ENCODE peak calls at places on chromosomes 7 and 10, in five cellular contexts. One of them, this sample, is unnamed.

GRCh38 chr10:99983280-99983988 is 26.3 kb downstream of the DNMBP start:
- DNase-seq in bronchial epithelial cell: peak
- DNase-seq in foreskin fibroblast: peak
- DNase-seq in aorta: no peak
- DNase-seq in astrocyte of the cerebellum: no peak
- DNase-seq in this sample: peak

GRCh38 chr7:19698331-19698730 is 10.5 kb downstream of the POLR1F start:
- DNase-seq in bronchial epithelial cell: no peak
- DNase-seq in foreskin fibroblast: peak
- DNase-seq in aorta: no peak
- DNase-seq in astrocyte of the cerebellum: no peak
- DNase-seq in this sample: no peak

GRCh38 chr10:23918090-23918704 is 290.7 kb upstream of the KIAA1217 start:
- DNase-seq in bronchial epithelial cell: peak
- DNase-seq in foreskin fibroblast: no peak
- DNase-seq in aorta: no peak
- DNase-seq in astrocyte of the cerebellum: no peak
- DNase-seq in this sample: no peak

GRCh38 chr7:40530292-40530691 is 395.5 kb downstream of the SUGCT start:
- DNase-seq in bronchial epithelial cell: no peak
- DNase-seq in foreskin fibroblast: peak
- DNase-seq in aorta: no peak
- DNase-seq in astrocyte of the cerebellum: peak
- DNase-seq in this sample: no peak

GRCh38 chr7:154644366-154644765 is 358.6 kb downstream of the PAXIP1 start:
- DNase-seq in bronchial epithelial cell: no peak
- DNase-seq in foreskin fibroblast: no peak
- DNase-seq in aorta: no peak
- DNase-seq in astrocyte of the cerebellum: no peak
- DNase-seq in this sample: no peak

GRCh38 chr7:99120916-99121315 is 23.0 kb downstream of the SMURF1 start:
- DNase-seq in bronchial epithelial cell: no peak
- DNase-seq in foreskin fibroblast: no peak
- DNase-seq in aorta: no peak
- DNase-seq in astrocyte of the cerebellum: no peak
- DNase-seq in this sample: no peak

GRCh38 chr10:44292390-44293002 is 92.4 kb downstream of the CXCL12 start:
- DNase-seq in bronchial epithelial cell: no peak
- DNase-seq in foreskin fibroblast: no peak
- DNase-seq in aorta: no peak
- DNase-seq in astrocyte of the cerebellum: no peak
- DNase-seq in this sample: no peak

GRCh38 chr10:3774814-3775670 is 10.0 kb downstream of the KLF6 start:
- DNase-seq in bronchial epithelial cell: peak
- DNase-seq in foreskin fibroblast: peak
- DNase-seq in aorta: peak
- DNase-seq in astrocyte of the cerebellum: peak
- DNase-seq in this sample: peak

GRCh38 chr10:48548531-48549135 is 56.2 kb downstream of the ARHGAP22 start:
- DNase-seq in bronchial epithelial cell: no peak
- DNase-seq in foreskin fibroblast: no peak
- DNase-seq in aorta: no peak
- DNase-seq in astrocyte of the cerebellum: no peak
- DNase-seq in this sample: no peak

GRCh38 chr10:97686301-97686961 is 610 bp downstream of the AVPI1 start:
- DNase-seq in bronchial epithelial cell: peak
- DNase-seq in foreskin fibroblast: no peak
- DNase-seq in aorta: peak
- DNase-seq in astrocyte of the cerebellum: no peak
- DNase-seq in this sample: no peak

GRCh38 chr7:157796846-157797245 is 460.0 kb downstream of the DNAJB6 start:
- DNase-seq in bronchial epithelial cell: no peak
- DNase-seq in foreskin fibroblast: no peak
- DNase-seq in aorta: no peak
- DNase-seq in astrocyte of the cerebellum: no peak
- DNase-seq in this sample: no peak

GRCh38 chr10:91756286-91756685 is 41.9 kb upstream of the TNKS2 start:
- DNase-seq in bronchial epithelial cell: peak
- DNase-seq in foreskin fibroblast: peak
- DNase-seq in aorta: no peak
- DNase-seq in astrocyte of the cerebellum: peak
- DNase-seq in this sample: peak

GRCh38 chr7:69452797-69453196 is 145.5 kb upstream of the AUTS2 start:
- DNase-seq in bronchial epithelial cell: no peak
- DNase-seq in foreskin fibroblast: no peak
- DNase-seq in aorta: no peak
- DNase-seq in astrocyte of the cerebellum: no peak
- DNase-seq in this sample: no peak

GRCh38 chr10:81866753-81867152 is 8.2 kb upstream of the NRG3 start:
- DNase-seq in bronchial epithelial cell: no peak
- DNase-seq in foreskin fibroblast: no peak
- DNase-seq in aorta: no peak
- DNase-seq in astrocyte of the cerebellum: no peak
- DNase-seq in this sample: no peak

GRCh38 chr10:71829171-71829570 is 21.9 kb downstream of the PSAP start:
- DNase-seq in bronchial epithelial cell: no peak
- DNase-seq in foreskin fibroblast: peak
- DNase-seq in aorta: peak
- DNase-seq in astrocyte of the cerebellum: no peak
- DNase-seq in this sample: no peak

GRCh38 chr10:103765168-103765567 is 90.2 kb downstream of the SH3PXD2A start:
- DNase-seq in bronchial epithelial cell: peak
- DNase-seq in foreskin fibroblast: peak
- DNase-seq in aorta: no peak
- DNase-seq in astrocyte of the cerebellum: no peak
- DNase-seq in this sample: peak

GRCh38 chr10:129341131-129341530 is 125.9 kb upstream of the MGMT start:
- DNase-seq in bronchial epithelial cell: no peak
- DNase-seq in foreskin fibroblast: no peak
- DNase-seq in aorta: no peak
- DNase-seq in astrocyte of the cerebellum: no peak
- DNase-seq in this sample: no peak

GRCh38 chr10:22900841-22901601 is 26.8 kb upstream of the ARMC3 start:
- DNase-seq in bronchial epithelial cell: no peak
- DNase-seq in foreskin fibroblast: no peak
- DNase-seq in aorta: no peak
- DNase-seq in astrocyte of the cerebellum: no peak
- DNase-seq in this sample: no peak

GRCh38 chr10:75770634-75771081 is 339.2 kb downstream of the LRMDA start:
- DNase-seq in bronchial epithelial cell: peak
- DNase-seq in foreskin fibroblast: peak
- DNase-seq in aorta: no peak
- DNase-seq in astrocyte of the cerebellum: no peak
- DNase-seq in this sample: peak

GRCh38 chr10:29608476-29609301 is 26.1 kb downstream of the SVIL start:
- DNase-seq in bronchial epithelial cell: no peak
- DNase-seq in foreskin fibroblast: no peak
- DNase-seq in aorta: no peak
- DNase-seq in astrocyte of the cerebellum: no peak
- DNase-seq in this sample: no peak

GRCh38 chr7:23971031-23971430 is 261.0 kb downstream of the STK31 start:
- DNase-seq in bronchial epithelial cell: no peak
- DNase-seq in foreskin fibroblast: peak
- DNase-seq in aorta: no peak
- DNase-seq in astrocyte of the cerebellum: no peak
- DNase-seq in this sample: no peak

GRCh38 chr7:63093481-63093880 is 905.2 kb upstream of the ZNF722 start:
- DNase-seq in bronchial epithelial cell: no peak
- DNase-seq in foreskin fibroblast: no peak
- DNase-seq in aorta: no peak
- DNase-seq in astrocyte of the cerebellum: no peak
- DNase-seq in this sample: no peak

GRCh38 chr10:119304541-119304940 is 97.2 kb downstream of the GRK5 start:
- DNase-seq in bronchial epithelial cell: no peak
- DNase-seq in foreskin fibroblast: no peak
- DNase-seq in aorta: no peak
- DNase-seq in astrocyte of the cerebellum: no peak
- DNase-seq in this sample: no peak

GRCh38 chr10:126906704-126907422 is 1.6 kb downstream of the DOCK1 start:
- DNase-seq in bronchial epithelial cell: no peak
- DNase-seq in foreskin fibroblast: no peak
- DNase-seq in aorta: peak
- DNase-seq in astrocyte of the cerebellum: no peak
- DNase-seq in this sample: no peak

GRCh38 chr10:126904807-126905686 is at the start of gene DOCK1:
- DNase-seq in bronchial epithelial cell: peak
- DNase-seq in foreskin fibroblast: peak
- DNase-seq in aorta: peak
- DNase-seq in astrocyte of the cerebellum: peak
- DNase-seq in this sample: peak

GRCh38 chr10:126904493-126904806 is 778 bp upstream of the DOCK1 start:
- DNase-seq in bronchial epithelial cell: no peak
- DNase-seq in foreskin fibroblast: peak
- DNase-seq in aorta: no peak
- DNase-seq in astrocyte of the cerebellum: no peak
- DNase-seq in this sample: no peak

GRCh38 chr10:126907423-126907970 is 2.3 kb downstream of the DOCK1 start:
- DNase-seq in bronchial epithelial cell: no peak
- DNase-seq in foreskin fibroblast: no peak
- DNase-seq in aorta: peak
- DNase-seq in astrocyte of the cerebellum: no peak
- DNase-seq in this sample: no peak

DNA sequence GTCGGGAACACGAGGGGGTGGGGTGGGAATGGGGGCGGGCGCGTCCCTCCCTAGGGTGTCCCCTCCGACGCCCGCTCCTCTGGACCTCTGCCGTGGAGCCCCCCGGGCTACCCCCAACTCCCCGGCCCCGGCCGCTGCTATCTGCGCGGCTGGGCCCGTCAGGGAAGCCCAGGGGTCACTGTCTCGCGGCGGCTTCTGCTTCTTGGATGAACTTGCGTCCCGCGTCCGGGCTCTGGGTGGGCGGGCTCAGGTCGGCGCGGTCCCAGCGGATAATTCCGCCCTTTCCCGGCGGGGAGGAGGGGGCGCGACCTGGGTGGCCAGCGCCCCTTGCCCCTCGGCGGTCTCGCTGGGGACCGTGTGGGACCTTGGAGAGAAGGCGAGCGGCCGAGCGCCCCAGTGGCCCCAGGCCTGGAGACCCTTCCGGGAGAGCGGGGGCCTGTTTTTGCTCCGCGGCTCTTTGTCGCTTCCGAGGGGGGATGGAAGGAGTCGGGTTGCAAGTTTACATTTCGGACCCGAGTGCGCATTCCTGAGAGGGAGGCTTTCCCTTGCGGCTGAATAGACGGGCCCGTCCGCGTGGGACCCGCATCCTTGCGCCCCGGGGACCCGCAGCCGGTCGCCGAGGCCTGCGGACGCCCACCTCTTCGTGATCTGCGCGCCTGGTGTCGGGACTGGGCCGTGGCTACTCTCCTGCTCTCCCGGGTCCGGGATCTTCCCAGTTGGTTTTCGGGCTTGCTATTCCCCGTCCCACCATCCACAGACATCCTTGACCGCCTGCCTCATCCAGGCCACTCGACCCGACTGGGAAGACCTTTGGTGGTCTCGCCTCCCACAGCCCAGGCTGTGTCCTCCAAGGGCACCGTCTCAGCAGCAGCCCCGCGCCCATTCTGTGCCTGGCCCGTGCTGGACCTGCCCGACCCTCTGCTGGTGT is 812 bp downstream of the DOCK1 start:
- DNase-seq in bronchial epithelial cell: no peak
- DNase-seq in foreskin fibroblast: peak
- DNase-seq in aorta: peak
- DNase-seq in astrocyte of the cerebellum: no peak
- DNase-seq in this sample: no peak
- H3K4me3 ChIP-seq in bronchial epithelial cell: peak
- H3K4me3 ChIP-seq in foreskin fibroblast: peak
- H3K4me3 ChIP-seq in aorta: peak
- H3K4me3 ChIP-seq in astrocyte of the cerebellum: peak
- H3K4me3 ChIP-seq in this sample: peak

GRCh38 chr10:124721295-124722052 is 22.7 kb downstream of the FAM53B start:
- DNase-seq in bronchial epithelial cell: peak
- DNase-seq in foreskin fibroblast: no peak
- DNase-seq in aorta: peak
- DNase-seq in astrocyte of the cerebellum: no peak
- DNase-seq in this sample: peak

GRCh38 chr10:124717358-124717757 is 26.8 kb downstream of the FAM53B start:
- DNase-seq in bronchial epithelial cell: no peak
- DNase-seq in foreskin fibroblast: no peak
- DNase-seq in aorta: no peak
- DNase-seq in astrocyte of the cerebellum: no peak
- DNase-seq in this sample: no peak

GRCh38 chr10:124715479-124715878 is 28.7 kb downstream of the FAM53B start:
- DNase-seq in bronchial epithelial cell: no peak
- DNase-seq in foreskin fibroblast: no peak
- DNase-seq in aorta: peak
- DNase-seq in astrocyte of the cerebellum: no peak
- DNase-seq in this sample: no peak

GRCh38 chr10:124719213-124719851 is 24.8 kb downstream of the FAM53B start:
- DNase-seq in bronchial epithelial cell: peak
- DNase-seq in foreskin fibroblast: peak
- DNase-seq in aorta: peak
- DNase-seq in astrocyte of the cerebellum: peak
- DNase-seq in this sample: no peak

GRCh38 chr10:124717911-124718734 is 26.1 kb downstream of the FAM53B start:
- DNase-seq in bronchial epithelial cell: peak
- DNase-seq in foreskin fibroblast: no peak
- DNase-seq in aorta: no peak
- DNase-seq in astrocyte of the cerebellum: no peak
- DNase-seq in this sample: no peak
- H3K4me3 ChIP-seq in bronchial epithelial cell: no peak
- H3K4me3 ChIP-seq in foreskin fibroblast: no peak
- H3K4me3 ChIP-seq in aorta: no peak
- H3K4me3 ChIP-seq in astrocyte of the cerebellum: no peak
- H3K4me3 ChIP-seq in this sample: no peak

GRCh38 chr10:102118867-102119266 is 1.3 kb downstream of the LDB1 start:
- DNase-seq in bronchial epithelial cell: no peak
- DNase-seq in foreskin fibroblast: peak
- DNase-seq in aorta: peak
- DNase-seq in astrocyte of the cerebellum: no peak
- DNase-seq in this sample: no peak
- H3K4me3 ChIP-seq in bronchial epithelial cell: peak
- H3K4me3 ChIP-seq in foreskin fibroblast: peak
- H3K4me3 ChIP-seq in aorta: peak
- H3K4me3 ChIP-seq in astrocyte of the cerebellum: peak
- H3K4me3 ChIP-seq in this sample: peak

DNA sequence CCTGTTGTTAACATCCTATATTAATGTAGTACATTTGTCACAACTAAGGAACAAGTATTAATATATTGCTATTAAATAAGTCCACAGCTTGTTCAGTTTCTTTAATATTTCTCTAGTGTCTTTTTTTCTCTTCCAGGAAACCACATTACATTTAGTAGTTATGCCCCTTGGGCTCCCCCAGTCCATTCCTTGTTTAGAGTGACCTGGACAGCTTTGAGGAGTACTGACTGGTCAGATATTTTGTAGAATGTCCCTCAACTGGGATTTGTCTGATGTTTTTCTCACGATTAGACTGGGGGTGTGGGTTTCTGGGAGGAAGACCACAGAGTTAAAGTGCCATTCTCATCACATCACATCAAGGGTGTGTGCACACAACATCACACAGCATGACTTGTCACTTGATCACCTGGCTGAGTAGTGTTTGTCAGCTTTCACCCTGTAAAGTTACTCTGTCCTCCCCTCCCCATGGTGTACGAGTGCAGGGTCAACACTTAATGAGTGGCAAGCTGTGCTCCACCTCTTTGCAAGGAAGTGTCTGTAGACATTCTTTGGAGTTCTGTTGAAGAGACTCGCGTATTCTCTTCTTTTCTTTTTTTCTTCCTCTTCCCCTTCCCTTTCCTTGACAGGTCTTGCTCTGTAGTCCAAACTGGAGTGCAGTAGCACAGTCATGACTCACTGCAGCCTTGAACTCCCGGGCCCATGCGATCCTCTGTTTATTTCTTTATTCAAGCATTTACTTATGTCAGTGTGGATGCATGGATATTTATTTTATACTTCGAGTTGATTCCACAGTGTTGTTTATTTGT is 10.2 kb downstream of the LMTK2 start:
- DNase-seq in bronchial epithelial cell: peak
- DNase-seq in foreskin fibroblast: peak
- DNase-seq in aorta: no peak
- DNase-seq in astrocyte of the cerebellum: no peak
- DNase-seq in this sample: no peak
- H3K4me3 ChIP-seq in bronchial epithelial cell: no peak
- H3K4me3 ChIP-seq in foreskin fibroblast: no peak
- H3K4me3 ChIP-seq in aorta: no peak
- H3K4me3 ChIP-seq in astrocyte of the cerebellum: no peak
- H3K4me3 ChIP-seq in this sample: no peak